ENCODE peak calls at places on chromosomes 11 and 22, in nine cellular contexts. L, A, Q, U, P, H, S, R and C are unnamed samples.

GRCh38 chr11:1827095-1827797 is 7.5 kb upstream of the SYT8 start:
- DNase-seq in R (peak), L (peak), P (peak), A (no peak), Q (peak), H (no peak), U (no peak), S (peak), C (peak)

GRCh38 chr22:45860201-45860600 is 116.8 kb downstream of the WNT7B start:
- DNase-seq in P (no peak), H (no peak), Q (peak), U (no peak), A (no peak), L (no peak), S (no peak), R (no peak), C (no peak)

GRCh38 chr22:38077595-38077994 is 6.4 kb downstream of the SLC16A8 start:
- DNase-seq in H (no peak), S (no peak), U (no peak), L (no peak), A (no peak), P (no peak), Q (no peak), R (no peak), C (no peak)

GRCh38 chr11:104094576-104094975 is 58.1 kb downstream of the DDI1 start:
- DNase-seq in U (no peak), Q (no peak), H (no peak), A (no peak), L (no peak), P (no peak), S (no peak), R (no peak), C (no peak)

GRCh38 chr11:130068986-130069683 is 559 bp upstream of the APLP2 start:
- DNase-seq in R (peak), Q (peak), A (peak), H (peak), L (peak), P (peak), U (peak), S (no peak), C (peak)

GRCh38 chr11:115226556-115226955 is 277.7 kb downstream of the CADM1 start:
- DNase-seq in S (no peak), H (no peak), R (no peak), Q (no peak), L (no peak), A (no peak), U (no peak), P (peak), C (no peak)

GRCh38 chr11:75264356-75264755 is 23.8 kb downstream of the TPBGL start:
- DNase-seq in Q (no peak), U (no peak), H (peak), L (no peak), S (peak), A (no peak), R (no peak), P (no peak), C (no peak)

GRCh38 chr11:76606102-76606793 is 64.3 kb downstream of the LRRC32 start:
- DNase-seq in R (peak), L (peak), P (no peak), Q (peak), U (peak), A (no peak), H (peak), S (no peak), C (no peak)

GRCh38 chr11:123473941-123474668 is 44.0 kb downstream of the GRAMD1B start:
- DNase-seq in R (no peak), P (no peak), Q (no peak), A (no peak), U (no peak), S (no peak), H (no peak), L (no peak), C (no peak)

GRCh38 chr11:64340671-64341335 is 799 bp downstream of the CCDC88B start:
- DNase-seq in H (no peak), L (peak), P (peak), Q (peak), R (peak), U (no peak), A (peak), S (peak), C (no peak)

GRCh38 chr11:78547931-78548705 is 26.5 kb downstream of the NARS2 start:
- DNase-seq in R (no peak), L (no peak), H (no peak), P (no peak), S (no peak), U (no peak), Q (no peak), A (no peak), C (no peak)

GRCh38 chr11:117882539-117882938 is 6.1 kb upstream of the FXYD6 start:
- DNase-seq in A (no peak), H (no peak), Q (peak), R (no peak), U (no peak), S (no peak), L (no peak), P (peak), C (no peak)

GRCh38 chr22:44702479-44703219 is 645 bp downstream of the PRR5 start:
- DNase-seq in H (no peak), L (no peak), A (peak), S (peak), P (peak), R (no peak), Q (no peak), U (no peak), C (no peak)

GRCh38 chr11:117909611-117910382 is 19.4 kb downstream of the TMPRSS13 start:
- DNase-seq in H (no peak), Q (peak), S (peak), A (no peak), U (no peak), R (no peak), L (no peak), P (no peak), C (no peak)

GRCh38 chr22:16601437-16602223 is 9.0 kb upstream of the CCT8L2 start:
- DNase-seq in L (no peak), H (no peak), U (peak), Q (no peak), P (no peak), S (peak), A (no peak), R (peak), C (no peak)

GRCh38 chr22:38177926-38178604 is 3.6 kb downstream of the PLA2G6 start:
- DNase-seq in U (peak), A (no peak), S (peak), Q (peak), P (peak), R (no peak), H (peak), L (peak), C (no peak)

GRCh38 chr22:47837703-47838102 is 1075.3 kb downstream of the TBC1D22A start:
- DNase-seq in Q (no peak), P (peak), S (no peak), R (no peak), A (no peak), H (no peak), L (no peak), U (no peak), C (no peak)

GRCh38 chr11:75784085-75784478 is 15.5 kb downstream of the DGAT2 start:
- DNase-seq in Q (no peak), H (no peak), P (no peak), U (no peak), L (no peak), A (no peak), S (no peak), R (no peak), C (no peak)

GRCh38 chr11:7251487-7251835 is 243 bp upstream of the SYT9 start:
- DNase-seq in A (no peak), R (no peak), H (no peak), Q (no peak), S (no peak), P (no peak), U (no peak), L (no peak), C (no peak)

GRCh38 chr11:10701982-10702381 is 8.4 kb upstream of the IRAG1 start:
- DNase-seq in S (no peak), R (no peak), Q (no peak), H (no peak), P (no peak), A (no peak), U (no peak), L (no peak), C (no peak)

GRCh38 chr11:100190395-100190794 is 496.7 kb upstream of the ARHGAP42 start:
- DNase-seq in L (no peak), R (no peak), A (no peak), H (no peak), P (no peak), Q (no peak), S (no peak), U (no peak), C (no peak)

GRCh38 chr11:117840881-117841581 is 16.5 kb upstream of the FXYD2 start:
- DNase-seq in P (no peak), A (no peak), U (peak), L (no peak), Q (peak), S (no peak), H (peak), R (no peak), C (no peak)

GRCh38 chr11:4008116-4008515 is 86.5 kb upstream of the RRM1 start:
- DNase-seq in P (no peak), Q (no peak), U (no peak), H (no peak), S (no peak), A (no peak), R (no peak), L (no peak), C (no peak)

GRCh38 chr11:63871962-63872832 is 33.3 kb downstream of the MARK2 start:
- DNase-seq in H (peak), L (peak), P (peak), R (peak), A (peak), U (peak), Q (peak), S (peak), C (peak)

GRCh38 chr11:1516273-1517067 is 29.9 kb upstream of the MOB2 start:
- DNase-seq in Q (no peak), R (no peak), U (peak), P (no peak), A (no peak), S (no peak), H (no peak), L (peak), C (no peak)

GRCh38 chr22:20569059-20570058 is 61.9 kb downstream of the MED15 start:
- DNase-seq in U (peak), Q (peak), P (peak), H (peak), R (peak), L (peak), S (peak), A (peak), C (no peak)

GRCh38 chr22:29773233-29773632 is 6.1 kb downstream of the UQCR10 start:
- DNase-seq in U (no peak), A (no peak), R (no peak), P (peak), S (no peak), Q (peak), L (no peak), H (no peak), C (no peak)

GRCh38 chr11:64571410-64572091 is 19.5 kb upstream of the SLC22A12 start:
- DNase-seq in L (no peak), R (no peak), S (peak), U (no peak), H (no peak), P (peak), Q (no peak), A (no peak), C (no peak)

GRCh38 chr22:49826603-49827306 is 918 bp downstream of the BRD1 start:
- DNase-seq in Q (peak), S (peak), R (peak), A (peak), P (peak), H (peak), L (peak), U (peak), C (no peak)

GRCh38 chr22:28799125-28799833 is 1.1 kb downstream of the XBP1 start:
- DNase-seq in A (no peak), L (peak), H (peak), S (peak), P (peak), Q (peak), U (no peak), R (no peak), C (no peak)

GRCh38 chr22:36745301-36745995 is 30.5 kb downstream of the IFT27 start:
- DNase-seq in L (no peak), S (no peak), P (no peak), A (no peak), H (no peak), U (no peak), R (no peak), Q (no peak), C (no peak)

GRCh38 chr11:59283825-59284772 is 71.4 kb upstream of the MPEG1 start:
- DNase-seq in P (peak), L (no peak), Q (peak), H (peak), S (no peak), R (no peak), U (no peak), A (peak), C (peak)

GRCh38 chr11:110524227-110524626 is 94.5 kb downstream of the FDX1 start:
- DNase-seq in H (no peak), P (peak), S (no peak), R (no peak), L (no peak), U (no peak), A (no peak), Q (no peak), C (no peak)

GRCh38 chr11:122661182-122661945 is 5.8 kb downstream of the UBASH3B start:
- DNase-seq in L (no peak), H (no peak), U (no peak), P (no peak), A (no peak), S (no peak), R (no peak), Q (no peak), C (peak)

GRCh38 chr11:62664405-62665074 is 470 bp downstream of the C11orf98 start:
- DNase-seq in A (peak), U (peak), H (peak), R (no peak), Q (peak), P (peak), S (no peak), L (no peak), C (no peak)

GRCh38 chr11:102318469-102318868 is 1.2 kb downstream of the BIRC3 start:
- DNase-seq in A (peak), S (no peak), U (no peak), P (no peak), R (no peak), L (no peak), H (no peak), Q (no peak), C (no peak)

GRCh38 chr11:109085708-109086373 is 336.1 kb upstream of the C11orf87 start:
- DNase-seq in U (peak), R (no peak), H (no peak), S (no peak), L (no peak), A (no peak), Q (no peak), P (no peak), C (no peak)

GRCh38 chr22:35214968-35215367 is 42.3 kb upstream of the HMGXB4 start:
- DNase-seq in P (no peak), L (no peak), Q (no peak), S (no peak), A (no peak), R (no peak), U (no peak), H (no peak), C (no peak)

DNA sequence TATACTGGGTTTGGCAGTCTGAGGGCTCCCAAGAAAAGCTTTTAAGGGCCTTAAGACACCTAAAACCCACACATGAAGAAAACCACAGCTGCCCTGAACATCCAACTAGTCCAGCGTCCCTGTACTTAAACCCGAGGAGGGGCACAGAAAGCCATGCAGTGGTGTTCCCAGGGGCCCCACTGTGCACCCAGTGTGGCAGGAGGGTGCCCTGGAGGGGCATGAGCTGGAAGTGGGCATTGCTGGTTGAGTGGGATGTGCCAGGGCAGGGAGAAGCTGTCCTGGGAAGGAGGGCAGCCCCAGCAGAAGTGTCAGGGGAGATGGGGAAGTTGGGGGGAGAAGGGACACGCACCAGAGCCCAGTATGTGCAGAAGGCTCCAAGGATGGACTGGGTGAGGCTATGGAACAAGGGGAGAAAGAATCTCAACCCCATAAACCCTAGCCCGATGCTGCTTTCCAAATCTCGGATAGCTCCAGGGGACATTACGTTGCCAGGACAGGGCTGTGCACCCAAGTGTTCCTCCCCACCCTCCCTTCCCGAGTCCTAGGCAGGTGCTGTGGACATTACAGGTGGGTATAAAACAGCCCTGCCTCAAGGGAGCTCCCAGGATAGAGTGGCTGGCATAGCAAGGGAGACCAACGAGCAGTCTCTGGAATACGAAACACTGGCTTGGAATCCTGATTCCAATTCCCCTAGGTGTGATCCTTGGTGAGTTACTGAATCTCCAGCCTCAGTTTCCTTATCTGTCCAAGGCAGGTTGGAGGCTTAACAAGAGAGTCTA is 44.2 kb downstream of the SHANK2 start:
- DNase-seq in P (no peak), S (no peak), Q (no peak), A (no peak), R (no peak), L (peak), U (no peak), H (no peak), C (no peak)
- H3K27ac ChIP-seq in P (no peak), S (no peak), Q (no peak), A (no peak), R (no peak), L (no peak), U (no peak), H (no peak), C (no peak)

GRCh38 chr11:86519064-86519911 is 144.6 kb downstream of the CCDC81 start:
- DNase-seq in H (peak), P (peak), S (no peak), R (no peak), Q (no peak), A (no peak), U (no peak), L (no peak), C (peak)
- H3K27ac ChIP-seq in H (peak), P (peak), S (peak), R (peak), Q (peak), A (no peak), U (peak), L (peak), C (no peak)

GRCh38 chr11:36312593-36312990 is 16.5 kb downstream of the PRR5L start:
- DNase-seq in S (peak), U (no peak), H (no peak), Q (no peak), P (peak), L (no peak), R (no peak), A (no peak), C (no peak)

GRCh38 chr11:36309779-36310178 is 13.7 kb downstream of the PRR5L start:
- DNase-seq in P (no peak), L (no peak), R (no peak), Q (no peak), H (no peak), S (no peak), U (no peak), A (no peak), C (no peak)

GRCh38 chr11:36313073-36313472 is 17.0 kb downstream of the PRR5L start:
- DNase-seq in U (no peak), Q (no peak), S (no peak), R (no peak), A (no peak), H (no peak), L (no peak), P (no peak), C (no peak)

GRCh38 chr11:36313750-36314500 is 17.8 kb downstream of the PRR5L start:
- DNase-seq in H (no peak), P (no peak), R (no peak), S (no peak), Q (no peak), U (no peak), L (no peak), A (no peak), C (no peak)

GRCh38 chr11:36311926-36312592 is 16.0 kb downstream of the PRR5L start:
- DNase-seq in U (no peak), A (no peak), L (no peak), H (no peak), R (no peak), Q (no peak), P (no peak), S (no peak), C (no peak)
- H3K27ac ChIP-seq in U (no peak), A (no peak), L (no peak), H (no peak), R (no peak), Q (no peak), P (no peak), S (no peak), C (no peak)

GRCh38 chr11:13101836-13102574 is 92.9 kb downstream of the RASSF10 start:
- DNase-seq in A (no peak), L (no peak), R (no peak), U (no peak), H (no peak), Q (no peak), S (no peak), P (no peak), C (no peak)
- H3K27ac ChIP-seq in A (no peak), L (no peak), R (no peak), U (no peak), H (no peak), Q (no peak), S (no peak), P (peak), C (peak)

GRCh38 chr22:31749636-31750364 is at the start of gene PRR14L:
- DNase-seq in U (peak), Q (peak), L (peak), A (peak), P (peak), S (peak), H (peak), R (peak), C (peak)
- H3K27ac ChIP-seq in U (peak), Q (peak), L (peak), A (peak), P (peak), S (peak), H (peak), R (peak), C (peak)